ENCODE peak calls at places on chromosomes 5 and 9, in six cellular contexts. U, X, Z, R, D and G are unnamed samples.

GRCh38 chr5:89951876-89952275 is 457.7 kb downstream of the CETN3 start:
- DNase-seq in U (no peak), D (no peak), Z (no peak), R (no peak), X (no peak), G (no peak)

GRCh38 chr9:124447297-124447661 is 3.0 kb upstream of the ADGRD2 start:
- DNase-seq in X (no peak), U (no peak), Z (no peak), D (no peak), R (no peak), G (no peak)

GRCh38 chr5:158741296-158741695 is 358.4 kb downstream of the EBF1 start:
- DNase-seq in R (no peak), D (no peak), U (no peak), Z (no peak), X (no peak), G (no peak)

GRCh38 chr5:4857761-4858160 is 282.4 kb upstream of the ADAMTS16 start:
- DNase-seq in X (no peak), U (no peak), R (no peak), D (no peak), Z (no peak), G (no peak)

GRCh38 chr5:142201471-142201887 is 92.9 kb downstream of the NDFIP1 start:
- DNase-seq in R (no peak), Z (peak; percentile 100), U (no peak), X (no peak), D (no peak), G (no peak)

GRCh38 chr9:137188086-137188489 is 272 bp downstream of the ANAPC2 start:
- DNase-seq in U (no peak), R (no peak), D (no peak), Z (no peak), X (no peak), G (no peak)

GRCh38 chr5:41325074-41325473 is 111.7 kb upstream of the C6 start:
- DNase-seq in R (no peak), X (no peak), U (no peak), D (no peak), Z (no peak), G (no peak)

GRCh38 chr9:128091144-128091543 is 23.1 kb downstream of the SLC25A25 start:
- DNase-seq in R (peak; percentile 92), D (peak; percentile 73), Z (peak; percentile 92), U (no peak), X (no peak), G (no peak)

GRCh38 chr5:72288923-72289322 is 31.1 kb downstream of the MRPS27 start:
- DNase-seq in U (peak; percentile 40), Z (no peak), D (no peak), R (no peak), X (no peak), G (no peak)

GRCh38 chr5:36734422-36734821 is 128.0 kb downstream of the SLC1A3 start:
- DNase-seq in R (no peak), X (no peak), Z (peak; percentile 43), D (no peak), U (no peak), G (no peak)

GRCh38 chr5:143229896-143230675 is 173.4 kb downstream of the NR3C1 start:
- DNase-seq in D (peak; percentile 83), X (no peak), R (peak; percentile 32), U (no peak), Z (peak; percentile 84), G (no peak)

GRCh38 chr5:561408-561807 is 37.2 kb upstream of the SLC9A3 start:
- DNase-seq in X (no peak), U (no peak), D (peak; percentile 46), Z (no peak), R (peak; percentile 41), G (no peak)

GRCh38 chr9:83199240-83199639 is 136.3 kb upstream of the RASEF start:
- DNase-seq in X (peak; percentile 55), Z (peak; percentile 40), R (no peak), U (peak; percentile 53), D (no peak), G (peak; percentile 67)

GRCh38 chr9:6428940-6429889 is 16.2 kb downstream of the UHRF2 start:
- DNase-seq in R (no peak), U (no peak), D (no peak), Z (peak; percentile 11), X (no peak), G (no peak)

GRCh38 chr5:134100283-134101011 is 14.0 kb upstream of the TCF7 start:
- DNase-seq in Z (peak; percentile 51), D (peak; percentile 79), U (no peak), X (no peak), R (no peak), G (no peak)

GRCh38 chr9:133383438-133383837 is 7.3 kb downstream of the STKLD1 start:
- DNase-seq in X (no peak), R (no peak), Z (no peak), D (no peak), U (no peak), G (no peak)

GRCh38 chr9:98778251-98778650 is 18.1 kb downstream of the ANKS6 start:
- DNase-seq in U (no peak), X (no peak), R (no peak), Z (no peak), D (no peak), G (no peak)

GRCh38 chr9:12904261-12905000 is 129.6 kb downstream of the LURAP1L start:
- DNase-seq in R (no peak), Z (no peak), U (no peak), X (no peak), D (no peak), G (no peak)

GRCh38 chr5:27472000-27472763 is 433.8 kb upstream of the CDH9 start:
- DNase-seq in U (no peak), D (no peak), X (peak; percentile 79), R (no peak), Z (peak; percentile 58), G (peak; percentile 34)

DNA sequence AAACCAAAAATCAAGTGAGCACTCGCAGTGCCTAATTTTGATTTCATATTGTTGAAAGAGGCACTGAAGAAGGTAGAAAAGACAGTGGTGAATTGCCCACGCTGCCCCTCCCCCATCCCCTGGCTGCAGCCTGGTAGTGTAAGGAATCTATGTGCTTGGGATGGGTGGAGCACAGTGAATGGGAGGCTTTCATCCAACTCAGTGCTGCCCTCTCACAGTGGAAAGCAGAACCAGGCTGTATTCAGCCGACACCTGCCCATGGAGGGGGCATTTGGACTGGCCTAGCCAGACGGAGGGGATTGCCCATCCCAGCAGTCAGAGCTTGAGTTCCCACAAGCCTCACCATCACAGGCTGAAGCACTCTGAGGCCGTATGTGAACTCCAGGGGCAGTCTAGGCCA is 800.4 kb upstream of the DMAC1 start:
- DNase-seq in Z (no peak), D (no peak), R (peak; percentile 55), X (no peak), U (no peak), G (no peak)
- TF ChIP-seq CTCF in Z (no peak), D (no peak), R (no peak), X (no peak), U (no peak), G (no peak)

GRCh38 chr5:1884638-1885475 is 2.1 kb upstream of the IRX4 start:
- DNase-seq in Z (no peak), U (no peak), R (no peak), D (peak; percentile 60), X (no peak), G (no peak)

GRCh38 chr5:1881731-1882336 is 891 bp downstream of the IRX4 start:
- DNase-seq in X (no peak), D (peak; percentile 68), Z (no peak), R (no peak), U (no peak), G (no peak)

GRCh38 chr5:1883925-1884637 is 1.4 kb upstream of the IRX4 start:
- DNase-seq in X (no peak), Z (no peak), R (no peak), D (peak; percentile 29), U (no peak), G (no peak)

GRCh38 chr5:1882337-1883119 is at the start of gene IRX4:
- DNase-seq in Z (peak; percentile 32), X (peak; percentile 64), D (peak; percentile 73), U (no peak), R (no peak), G (peak; percentile 41)

DNA sequence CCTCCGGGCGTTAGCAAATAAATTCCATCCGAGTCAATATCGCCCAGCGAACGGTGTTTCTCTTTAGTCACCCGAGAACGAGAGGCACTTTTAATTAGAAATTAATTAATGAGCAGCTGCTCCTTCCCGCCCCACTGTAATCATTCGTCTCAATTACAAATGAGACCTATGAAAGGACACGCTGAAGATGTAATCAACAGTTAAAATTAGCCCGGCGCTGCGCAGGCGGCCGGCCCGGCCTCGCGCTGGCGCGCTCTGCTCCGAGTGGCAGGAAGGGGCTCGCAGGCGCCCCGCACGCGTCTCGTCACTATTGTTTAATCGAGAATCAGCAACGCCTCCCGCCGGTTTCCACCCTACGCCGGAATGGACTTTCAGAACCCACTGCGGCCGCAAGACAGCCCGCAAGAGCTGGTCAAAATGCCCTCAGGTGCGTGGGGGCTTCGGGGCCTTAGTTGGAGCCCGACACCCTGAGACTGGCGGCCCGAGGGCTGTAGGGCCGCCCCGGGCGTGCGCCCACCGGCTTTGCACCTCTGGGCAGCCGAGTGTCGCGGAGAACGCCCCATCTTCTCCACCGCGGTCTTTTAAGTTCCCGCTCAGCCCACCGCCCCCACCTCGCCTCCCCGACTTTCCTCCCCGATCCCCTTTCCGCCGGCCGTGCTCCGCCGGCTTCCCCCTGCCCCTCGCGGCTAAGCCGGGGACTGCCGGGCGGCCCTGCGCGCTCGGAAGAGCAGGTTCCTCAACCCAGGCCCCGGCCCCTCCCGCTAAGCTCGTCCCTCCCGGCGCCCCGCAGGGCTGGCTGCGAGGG is 597 bp upstream of the IRX4 start:
- DNase-seq in Z (no peak), D (peak; percentile 74), X (peak; percentile 77), U (no peak), R (no peak), G (no peak)
- H3K4me3 ChIP-seq in Z (no peak overlapping the region), D (no peak overlapping the region), X (peak overlapping the region; percentile 50), U (no peak overlapping the region), R (peak overlapping the region; percentile 34), G (peak overlapping the region; percentile 75)

GRCh38 chr5:178147406-178147805 is 6.3 kb downstream of the NHP2 start:
- DNase-seq in D (no peak), X (no peak), U (no peak), R (no peak), Z (no peak), G (no peak)
- TF ChIP-seq CTCF in D (no peak), X (no peak), U (no peak), R (no peak), Z (no peak), G (no peak)

GRCh38 chr5:51396797-51397196 is 13.5 kb downstream of the ISL1 start:
- DNase-seq in D (no peak), X (no peak), Z (no peak), U (no peak), R (no peak), G (no peak)
- H3K4me3 ChIP-seq in D (no peak overlapping the region), X (no peak overlapping the region), Z (no peak overlapping the region), U (no peak overlapping the region), R (no peak overlapping the region), G (no peak overlapping the region)

DNA sequence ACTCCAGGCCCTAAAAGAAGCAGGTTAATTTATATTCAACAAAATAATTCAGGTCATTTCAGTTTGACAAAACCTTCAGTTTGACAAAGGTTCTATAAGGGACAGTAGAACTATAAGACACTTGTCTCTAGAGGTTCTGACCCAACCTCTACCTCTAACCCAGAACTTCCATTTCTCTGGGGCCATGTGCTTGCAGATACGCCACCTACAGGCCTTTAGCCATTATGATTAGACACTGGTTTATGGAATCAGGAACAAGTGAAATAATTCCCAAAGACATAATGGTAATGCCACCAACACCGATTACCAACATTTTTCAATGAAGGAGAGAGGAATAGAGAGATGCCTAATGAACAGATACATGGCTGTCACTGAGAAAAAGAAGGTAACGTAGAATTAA is 733.9 kb downstream of the PRELID2 start:
- DNase-seq in D (no peak), X (peak; percentile 2), Z (no peak), U (no peak), R (no peak), G (no peak)
- TF ChIP-seq CTCF in D (peak; percentile 27), X (no peak), Z (peak; percentile 22), U (no peak), R (no peak), G (peak; percentile 47)